ENCODE peak calls at places on chromosomes 12 and 14, in nine cellular contexts. One of them, this sample, is unnamed.

GRCh38 chr12:58787021-58787760 is 133.1 kb downstream of the LRIG3 start:
- DNase-seq in MM.1S: no peak
- DNase-seq in CD8-positive, alpha-beta T cell: no peak
- DNase-seq in heart right ventricle: no peak
- DNase-seq in pancreas: no peak
- DNase-seq in ovary: no peak
- DNase-seq in right atrium auricular region: no peak
- DNase-seq in coronary artery: no peak
- DNase-seq in GM23338: no peak
- DNase-seq in this sample: no peak

GRCh38 chr12:105235299-105235746 is 651 bp downstream of the APPL2 start:
- DNase-seq in MM.1S: peak
- DNase-seq in right atrium auricular region: no peak
- DNase-seq in heart right ventricle: no peak
- DNase-seq in pancreas: no peak
- DNase-seq in CD8-positive, alpha-beta T cell: no peak
- DNase-seq in GM23338: no peak
- DNase-seq in ovary: no peak
- DNase-seq in coronary artery: no peak
- DNase-seq in this sample: no peak

GRCh38 chr12:14332482-14332881 is 33.0 kb upstream of the ATF7IP start:
- DNase-seq in right atrium auricular region: no peak
- DNase-seq in CD8-positive, alpha-beta T cell: no peak
- DNase-seq in coronary artery: no peak
- DNase-seq in pancreas: no peak
- DNase-seq in MM.1S: no peak
- DNase-seq in GM23338: no peak
- DNase-seq in ovary: no peak
- DNase-seq in heart right ventricle: no peak
- DNase-seq in this sample: no peak

GRCh38 chr12:130538343-130539095 is 177.6 kb downstream of the RIMBP2 start:
- DNase-seq in MM.1S: no peak
- DNase-seq in heart right ventricle: no peak
- DNase-seq in right atrium auricular region: no peak
- DNase-seq in ovary: no peak
- DNase-seq in pancreas: no peak
- DNase-seq in GM23338: no peak
- DNase-seq in coronary artery: no peak
- DNase-seq in CD8-positive, alpha-beta T cell: no peak
- DNase-seq in this sample: peak

GRCh38 chr12:114799574-114800487 is 115.9 kb upstream of the TBX3 start:
- DNase-seq in right atrium auricular region: peak
- DNase-seq in heart right ventricle: peak
- DNase-seq in GM23338: no peak
- DNase-seq in CD8-positive, alpha-beta T cell: no peak
- DNase-seq in ovary: peak
- DNase-seq in pancreas: peak
- DNase-seq in coronary artery: no peak
- DNase-seq in MM.1S: no peak
- DNase-seq in this sample: no peak

GRCh38 chr14:86404425-86404824 is 874.5 kb downstream of the FLRT2 start:
- DNase-seq in right atrium auricular region: no peak
- DNase-seq in GM23338: peak
- DNase-seq in heart right ventricle: no peak
- DNase-seq in ovary: no peak
- DNase-seq in MM.1S: no peak
- DNase-seq in coronary artery: no peak
- DNase-seq in pancreas: no peak
- DNase-seq in CD8-positive, alpha-beta T cell: no peak
- DNase-seq in this sample: no peak

GRCh38 chr12:44858456-44858855 is 17.7 kb downstream of the NELL2 start:
- DNase-seq in GM23338: no peak
- DNase-seq in CD8-positive, alpha-beta T cell: no peak
- DNase-seq in heart right ventricle: no peak
- DNase-seq in pancreas: no peak
- DNase-seq in MM.1S: no peak
- DNase-seq in ovary: no peak
- DNase-seq in coronary artery: no peak
- DNase-seq in right atrium auricular region: no peak
- DNase-seq in this sample: no peak

GRCh38 chr14:101815994-101816393 is 54.5 kb downstream of the PPP2R5C start:
- DNase-seq in GM23338: no peak
- DNase-seq in right atrium auricular region: no peak
- DNase-seq in pancreas: no peak
- DNase-seq in CD8-positive, alpha-beta T cell: no peak
- DNase-seq in MM.1S: no peak
- DNase-seq in ovary: no peak
- DNase-seq in heart right ventricle: no peak
- DNase-seq in coronary artery: no peak
- DNase-seq in this sample: no peak

GRCh38 chr14:95833429-95833828 is 43.2 kb upstream of the TUNAR start:
- DNase-seq in CD8-positive, alpha-beta T cell: no peak
- DNase-seq in GM23338: peak
- DNase-seq in heart right ventricle: no peak
- DNase-seq in right atrium auricular region: peak
- DNase-seq in pancreas: no peak
- DNase-seq in coronary artery: no peak
- DNase-seq in MM.1S: no peak
- DNase-seq in ovary: no peak
- DNase-seq in this sample: no peak

GRCh38 chr14:93156693-93157369 is 27.9 kb downstream of the MOAP1 start:
- DNase-seq in MM.1S: no peak
- DNase-seq in coronary artery: no peak
- DNase-seq in ovary: no peak
- DNase-seq in CD8-positive, alpha-beta T cell: no peak
- DNase-seq in pancreas: peak
- DNase-seq in heart right ventricle: no peak
- DNase-seq in right atrium auricular region: no peak
- DNase-seq in GM23338: no peak
- DNase-seq in this sample: no peak

GRCh38 chr12:60498656-60499055 is 902.8 kb downstream of the SLC16A7 start:
- DNase-seq in GM23338: no peak
- DNase-seq in CD8-positive, alpha-beta T cell: no peak
- DNase-seq in heart right ventricle: no peak
- DNase-seq in MM.1S: no peak
- DNase-seq in ovary: no peak
- DNase-seq in right atrium auricular region: no peak
- DNase-seq in coronary artery: no peak
- DNase-seq in pancreas: no peak
- DNase-seq in this sample: no peak

GRCh38 chr14:100651999-100652508 is 64.8 kb upstream of the BEGAIN start:
- DNase-seq in right atrium auricular region: no peak
- DNase-seq in coronary artery: no peak
- DNase-seq in CD8-positive, alpha-beta T cell: no peak
- DNase-seq in heart right ventricle: no peak
- DNase-seq in MM.1S: no peak
- DNase-seq in GM23338: no peak
- DNase-seq in pancreas: peak
- DNase-seq in ovary: no peak
- DNase-seq in this sample: no peak

GRCh38 chr14:74568896-74569295 is 43.1 kb downstream of the LTBP2 start:
- DNase-seq in pancreas: no peak
- DNase-seq in ovary: peak
- DNase-seq in GM23338: no peak
- DNase-seq in CD8-positive, alpha-beta T cell: no peak
- DNase-seq in heart right ventricle: no peak
- DNase-seq in right atrium auricular region: no peak
- DNase-seq in coronary artery: no peak
- DNase-seq in MM.1S: no peak
- DNase-seq in this sample: no peak
- H3K27ac ChIP-seq in pancreas: no peak
- H3K27ac ChIP-seq in ovary: peak
- H3K27ac ChIP-seq in GM23338: no peak
- H3K27ac ChIP-seq in CD8-positive, alpha-beta T cell: no peak
- H3K27ac ChIP-seq in heart right ventricle: peak
- H3K27ac ChIP-seq in right atrium auricular region: peak
- H3K27ac ChIP-seq in coronary artery: peak
- H3K27ac ChIP-seq in MM.1S: no peak
- H3K27ac ChIP-seq in this sample: no peak

DNA sequence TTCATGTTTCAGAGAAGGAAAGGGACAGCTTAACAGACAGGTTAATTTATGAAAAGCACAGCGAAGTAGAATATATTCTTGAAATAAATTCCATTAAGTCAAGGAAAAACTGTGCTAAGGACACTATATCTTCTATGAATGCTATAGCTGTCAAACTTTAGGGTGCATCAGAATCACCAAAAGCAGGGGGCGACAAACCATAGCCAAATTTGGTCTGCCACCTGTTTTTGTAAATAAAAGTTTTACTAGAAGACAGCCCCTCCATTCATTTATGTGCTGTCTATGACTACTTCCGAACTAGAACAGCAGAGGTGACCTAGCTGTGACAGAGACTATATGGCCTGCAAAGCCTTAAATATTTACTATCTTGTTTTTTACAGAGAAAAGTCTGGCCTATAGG is 25.9 kb downstream of the PPP4R3A start:
- DNase-seq in heart right ventricle: no peak
- DNase-seq in CD8-positive, alpha-beta T cell: no peak
- DNase-seq in MM.1S: no peak
- DNase-seq in GM23338: peak
- DNase-seq in right atrium auricular region: no peak
- DNase-seq in pancreas: no peak
- DNase-seq in coronary artery: no peak
- DNase-seq in ovary: no peak
- DNase-seq in this sample: no peak
- TF ChIP-seq CTCF in heart right ventricle: no peak
- TF ChIP-seq CTCF in CD8-positive, alpha-beta T cell: peak
- TF ChIP-seq CTCF in MM.1S: no peak
- TF ChIP-seq CTCF in GM23338: peak
- TF ChIP-seq CTCF in right atrium auricular region: no peak
- TF ChIP-seq CTCF in pancreas: no peak
- TF ChIP-seq CTCF in coronary artery: no peak
- TF ChIP-seq CTCF in ovary: no peak
- TF ChIP-seq CTCF in this sample: no peak

GRCh38 chr12:10672231-10672868 is 1.5 kb downstream of the STYK1 start:
- DNase-seq in ovary: no peak
- DNase-seq in pancreas: no peak
- DNase-seq in MM.1S: no peak
- DNase-seq in GM23338: peak
- DNase-seq in heart right ventricle: no peak
- DNase-seq in right atrium auricular region: no peak
- DNase-seq in coronary artery: no peak
- DNase-seq in CD8-positive, alpha-beta T cell: peak
- DNase-seq in this sample: no peak

GRCh38 chr12:10669533-10669932 is 4.3 kb downstream of the STYK1 start:
- DNase-seq in ovary: no peak
- DNase-seq in MM.1S: no peak
- DNase-seq in CD8-positive, alpha-beta T cell: no peak
- DNase-seq in pancreas: no peak
- DNase-seq in coronary artery: no peak
- DNase-seq in GM23338: no peak
- DNase-seq in heart right ventricle: no peak
- DNase-seq in right atrium auricular region: no peak
- DNase-seq in this sample: no peak

GRCh38 chr12:10668526-10668925 is 5.3 kb downstream of the STYK1 start:
- DNase-seq in ovary: no peak
- DNase-seq in CD8-positive, alpha-beta T cell: no peak
- DNase-seq in MM.1S: no peak
- DNase-seq in right atrium auricular region: no peak
- DNase-seq in coronary artery: no peak
- DNase-seq in heart right ventricle: no peak
- DNase-seq in pancreas: no peak
- DNase-seq in GM23338: no peak
- DNase-seq in this sample: no peak

DNA sequence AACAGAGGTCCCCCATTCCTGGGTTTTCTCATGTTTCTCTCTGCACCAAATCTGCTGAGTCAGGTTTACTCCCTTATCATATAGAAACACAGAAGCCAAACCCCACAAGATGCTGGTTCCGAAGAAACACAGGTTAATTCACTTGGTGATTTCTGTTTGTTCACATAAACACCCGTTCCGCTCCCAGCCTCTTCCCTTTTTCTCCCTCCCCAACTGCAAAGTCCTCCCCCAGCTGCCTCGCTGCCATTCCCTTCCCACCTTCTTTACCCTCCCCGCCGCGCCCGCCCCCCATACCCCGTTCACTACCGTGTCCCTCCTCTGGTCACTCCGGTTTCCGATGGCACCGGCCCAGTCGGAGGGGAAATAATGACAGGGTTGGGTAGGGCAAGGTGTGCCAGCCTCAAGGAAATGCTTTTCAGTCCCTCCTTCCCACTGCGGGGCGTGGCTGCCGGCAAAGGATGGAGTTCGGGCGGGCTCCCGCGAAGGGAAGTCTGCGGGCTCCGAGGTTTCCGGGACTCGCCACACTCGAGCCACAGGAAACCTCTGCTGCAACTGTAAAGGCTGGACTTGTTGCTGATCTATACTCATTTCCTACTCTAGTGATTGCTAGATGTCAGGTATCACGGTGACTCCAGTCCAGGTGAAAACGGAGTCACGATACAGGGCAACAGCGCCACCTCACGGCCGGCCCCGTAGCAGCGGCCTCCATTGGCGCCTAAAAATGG is at the start of gene STYK1:
- DNase-seq in GM23338: peak
- DNase-seq in heart right ventricle: peak
- DNase-seq in CD8-positive, alpha-beta T cell: peak
- DNase-seq in coronary artery: no peak
- DNase-seq in pancreas: peak
- DNase-seq in ovary: peak
- DNase-seq in right atrium auricular region: no peak
- DNase-seq in MM.1S: peak
- DNase-seq in this sample: peak
- H3K4me3 ChIP-seq in GM23338: peak
- H3K4me3 ChIP-seq in heart right ventricle: peak
- H3K4me3 ChIP-seq in CD8-positive, alpha-beta T cell: peak
- H3K4me3 ChIP-seq in coronary artery: peak
- H3K4me3 ChIP-seq in pancreas: peak
- H3K4me3 ChIP-seq in ovary: peak
- H3K4me3 ChIP-seq in right atrium auricular region: peak
- H3K4me3 ChIP-seq in MM.1S: peak
- H3K4me3 ChIP-seq in this sample: peak

GRCh38 chr12:116673713-116674112 is 64.2 kb downstream of the SPRING1 start:
- DNase-seq in MM.1S: no peak
- DNase-seq in ovary: no peak
- DNase-seq in right atrium auricular region: no peak
- DNase-seq in GM23338: peak
- DNase-seq in pancreas: no peak
- DNase-seq in coronary artery: no peak
- DNase-seq in heart right ventricle: no peak
- DNase-seq in CD8-positive, alpha-beta T cell: no peak
- DNase-seq in this sample: no peak

GRCh38 chr12:116675339-116676107 is 62.3 kb downstream of the SPRING1 start:
- DNase-seq in GM23338: no peak
- DNase-seq in ovary: no peak
- DNase-seq in coronary artery: no peak
- DNase-seq in CD8-positive, alpha-beta T cell: no peak
- DNase-seq in MM.1S: no peak
- DNase-seq in pancreas: no peak
- DNase-seq in right atrium auricular region: no peak
- DNase-seq in heart right ventricle: peak
- DNase-seq in this sample: no peak

GRCh38 chr12:116672842-116673516 is 64.9 kb downstream of the SPRING1 start:
- DNase-seq in ovary: no peak
- DNase-seq in GM23338: no peak
- DNase-seq in right atrium auricular region: no peak
- DNase-seq in MM.1S: peak
- DNase-seq in pancreas: no peak
- DNase-seq in heart right ventricle: no peak
- DNase-seq in CD8-positive, alpha-beta T cell: no peak
- DNase-seq in coronary artery: no peak
- DNase-seq in this sample: no peak

GRCh38 chr12:116674643-116675183 is 63.2 kb downstream of the SPRING1 start:
- DNase-seq in GM23338: no peak
- DNase-seq in pancreas: no peak
- DNase-seq in CD8-positive, alpha-beta T cell: no peak
- DNase-seq in coronary artery: no peak
- DNase-seq in heart right ventricle: no peak
- DNase-seq in ovary: no peak
- DNase-seq in right atrium auricular region: no peak
- DNase-seq in MM.1S: no peak
- DNase-seq in this sample: no peak

GRCh38 chr12:116677202-116677651 is 60.6 kb downstream of the SPRING1 start:
- DNase-seq in right atrium auricular region: no peak
- DNase-seq in ovary: no peak
- DNase-seq in coronary artery: no peak
- DNase-seq in heart right ventricle: no peak
- DNase-seq in GM23338: no peak
- DNase-seq in pancreas: no peak
- DNase-seq in MM.1S: no peak
- DNase-seq in CD8-positive, alpha-beta T cell: no peak
- DNase-seq in this sample: no peak
- H3K27ac ChIP-seq in right atrium auricular region: no peak
- H3K27ac ChIP-seq in ovary: no peak
- H3K27ac ChIP-seq in coronary artery: no peak
- H3K27ac ChIP-seq in heart right ventricle: no peak
- H3K27ac ChIP-seq in GM23338: no peak
- H3K27ac ChIP-seq in pancreas: no peak
- H3K27ac ChIP-seq in MM.1S: no peak
- H3K27ac ChIP-seq in CD8-positive, alpha-beta T cell: no peak
- H3K27ac ChIP-seq in this sample: no peak